ENCODE peak calls at places on chromosomes 5 and 9, in seven cellular contexts. B, W, V, A, O, Z and K are unnamed samples.

GRCh38 chr5:160312960-160313734 is 783 bp upstream of the CCNJL start:
- DNase-seq in B (no peak), W (peak; percentile 16), V (no peak), A (peak; percentile 24), O (no peak), Z (no peak), K (no peak)

GRCh38 chr5:82986404-82986803 is 90.8 kb downstream of the TMEM167A start:
- DNase-seq in B (no peak), W (no peak), V (no peak), A (no peak), O (no peak), Z (no peak), K (no peak)

GRCh38 chr5:143153332-143154119 is 250.0 kb downstream of the NR3C1 start:
- DNase-seq in B (no peak), W (no peak), V (peak; percentile 97), A (no peak), O (no peak), Z (no peak), K (no peak)

GRCh38 chr9:75083188-75083976 is 4.6 kb downstream of the NMRK1 start:
- DNase-seq in B (no peak), W (no peak), V (no peak), A (peak; percentile 34), O (no peak), Z (peak; percentile 26), K (no peak)

GRCh38 chr5:87074072-87074471 is 193.6 kb upstream of the RASA1 start:
- DNase-seq in B (no peak), W (no peak), V (no peak), A (no peak), O (no peak), Z (no peak), K (no peak)

GRCh38 chr9:83334320-83334719 is 203.9 kb downstream of the FRMD3 start:
- DNase-seq in B (peak; percentile 30), W (peak; percentile 66), V (peak; percentile 65), A (peak; percentile 47), O (peak; percentile 70), Z (peak; percentile 45), K (peak; percentile 73)

GRCh38 chr9:83598487-83598886 is 24.5 kb upstream of the IDNK start:
- DNase-seq in B (no peak), W (no peak), V (peak; percentile 33), A (no peak), O (no peak), Z (no peak), K (no peak)

GRCh38 chr9:136995772-136996308 is 528 bp downstream of the CLIC3 start:
- DNase-seq in B (no peak), W (no peak), V (peak; percentile 39), A (no peak), O (no peak), Z (no peak), K (no peak)

GRCh38 chr9:35844628-35845301 is 15.7 kb downstream of the TMEM8B start:
- DNase-seq in B (no peak), W (no peak), V (peak; percentile 90), A (no peak), O (no peak), Z (peak; percentile 31), K (no peak)

GRCh38 chr5:612498-613424 is 621 bp downstream of the CEP72 start:
- DNase-seq in B (no peak), W (no peak), V (no peak), A (no peak), O (no peak), Z (peak; percentile 50), K (no peak)

GRCh38 chr5:34941936-34942335 is 12.6 kb downstream of the DNAJC21 start:
- DNase-seq in B (no peak), W (no peak), V (no peak), A (no peak), O (no peak), Z (no peak), K (no peak)

GRCh38 chr5:65014769-65015168 is 246.0 kb downstream of the CWC27 start:
- DNase-seq in B (no peak), W (no peak), V (peak; percentile 42), A (no peak), O (no peak), Z (no peak), K (no peak)